ENCODE peak calls at places on chromosomes 4 and X, in six cellular contexts. O, T, C, Y, K and E are unnamed samples.

GRCh38 chrX:38982370-38982769 is 181.1 kb downstream of the MID1IP1 start:
- DNase-seq in O (no peak), T (no peak), C (no peak), Y (no peak), K (no peak), E (no peak)

GRCh38 chrX:68724531-68725020 is 77.1 kb downstream of the STARD8 start:
- DNase-seq in O (no peak), T (no peak), C (no peak), Y (no peak), K (no peak), E (no peak)

GRCh38 chr4:71862315-71862714 is 78.4 kb upstream of the GC start:
- DNase-seq in O (no peak), T (no peak), C (no peak), Y (no peak), K (no peak), E (no peak)

GRCh38 chr4:84928089-84928488 is 38.4 kb downstream of the WDFY3 start:
- DNase-seq in O (no peak), T (no peak), C (no peak), Y (no peak), K (no peak), E (no peak)

GRCh38 chrX:1248381-1249061 is 20.1 kb upstream of the CSF2RA start:
- DNase-seq in O (peak), T (no peak), C (no peak), Y (peak), K (no peak), E (no peak)

GRCh38 chr4:140993350-140993749 is 139.9 kb downstream of the RNF150 start:
- DNase-seq in O (no peak), T (no peak), C (no peak), Y (no peak), K (no peak), E (no peak)

GRCh38 chrX:139881130-139881529 is 51.7 kb downstream of the ATP11C start:
- DNase-seq in O (no peak), T (no peak), C (no peak), Y (no peak), K (no peak), E (no peak)

GRCh38 chrX:133813991-133814390 is 171.4 kb downstream of the GPC3 start:
- DNase-seq in O (no peak), T (no peak), C (no peak), Y (no peak), K (no peak), E (no peak)

GRCh38 chr4:189136462-189136861 is 804.2 kb upstream of the FRG1 start:
- DNase-seq in O (no peak), T (no peak), C (no peak), Y (no peak), K (no peak), E (no peak)

GRCh38 chr4:122665148-122665547 is 44.3 kb upstream of the IL21 start:
- DNase-seq in O (no peak), T (no peak), C (no peak), Y (no peak), K (peak), E (no peak)

GRCh38 chr4:164304861-164305260 is 449.1 kb upstream of the SMIM31 start:
- DNase-seq in O (no peak), T (no peak), C (no peak), Y (no peak), K (no peak), E (no peak)

GRCh38 chr4:107348188-107348872 is 312.2 kb upstream of the DKK2 start:
- DNase-seq in O (no peak), T (no peak), C (no peak), Y (no peak), K (no peak), E (no peak)

GRCh38 chrX:48493890-48494364 is 14.9 kb upstream of the PORCN start:
- DNase-seq in O (peak), T (no peak), C (no peak), Y (peak), K (no peak), E (no peak)

GRCh38 chrX:154012336-154012991 is 7.2 kb downstream of the IRAK1 start:
- DNase-seq in O (no peak), T (no peak), C (no peak), Y (no peak), K (no peak), E (no peak)

GRCh38 chr4:184802203-184803015 is 23.4 kb downstream of the ACSL1 start:
- DNase-seq in O (no peak), T (no peak), C (no peak), Y (no peak), K (no peak), E (no peak)

GRCh38 chr4:100762738-100763137 is 244.9 kb upstream of the EMCN start:
- DNase-seq in O (no peak), T (no peak), C (no peak), Y (no peak), K (no peak), E (no peak)

GRCh38 chrX:147917700-147918694 is 6.3 kb downstream of the FMR1 start:
- DNase-seq in O (no peak), T (no peak), C (no peak), Y (no peak), K (no peak), E (no peak)

GRCh38 chr4:92791876-92792490 is 488.2 kb downstream of the GRID2 start:
- DNase-seq in O (no peak), T (no peak), C (no peak), Y (no peak), K (no peak), E (no peak)

GRCh38 chr4:79576480-79576803 is 168.4 kb upstream of the GK2 start:
- DNase-seq in O (peak), T (no peak), C (no peak), Y (peak), K (no peak), E (no peak)
- TF ChIP-seq CTCF in O (peak), T (peak), C (no peak), Y (peak), K (peak), E (peak)

DNA sequence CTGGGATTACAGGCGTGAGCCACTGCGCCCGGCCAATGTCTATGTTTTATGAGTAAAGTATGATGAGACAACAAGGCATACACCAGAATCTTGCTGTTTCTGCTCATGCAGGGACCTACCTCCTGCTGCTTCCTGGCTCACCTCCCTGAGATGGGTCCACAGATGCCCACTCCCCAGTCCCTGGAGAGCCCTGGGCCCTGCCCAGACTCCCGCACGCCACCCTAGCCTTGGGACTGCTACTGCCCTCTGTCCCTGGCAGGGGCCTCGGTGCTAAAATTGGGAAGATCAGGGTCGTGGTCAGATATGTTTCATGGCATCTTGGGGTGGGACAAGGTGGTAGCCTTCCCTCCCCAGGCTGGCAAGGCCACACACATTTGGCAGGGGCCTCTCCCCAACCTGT is 84.3 kb upstream of the BCOR start:
- DNase-seq in O (no peak), T (no peak), C (no peak), Y (no peak), K (no peak), E (no peak)
- TF ChIP-seq CTCF in O (no peak), T (no peak), C (no peak), Y (no peak), K (no peak), E (no peak)

DNA sequence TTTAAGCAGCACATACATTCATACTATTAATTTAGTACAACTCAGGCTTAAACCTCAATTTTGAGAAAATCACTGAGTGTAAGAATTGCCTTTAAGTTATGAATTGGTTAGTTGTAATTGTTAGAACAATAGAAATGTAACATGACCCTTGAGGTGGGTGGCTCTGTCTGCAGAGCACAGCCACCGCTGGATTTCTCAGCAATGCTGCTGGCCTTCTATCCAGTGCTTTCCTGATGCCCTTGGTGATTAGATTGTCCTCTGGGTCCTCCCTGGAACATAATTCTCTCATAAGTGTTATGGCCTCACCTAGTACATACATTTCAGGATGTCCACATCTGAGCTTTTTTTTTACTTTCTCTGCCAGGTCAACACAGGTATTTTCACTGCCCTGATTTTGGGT is 213.2 kb downstream of the SLC7A11 start:
- DNase-seq in O (no peak), T (no peak), C (no peak), Y (no peak), K (no peak), E (no peak)
- TF ChIP-seq CTCF in O (no peak), T (no peak), C (no peak), Y (no peak), K (no peak), E (no peak)

GRCh38 chrX:124836786-124837185 is 482.9 kb upstream of the TEX13C start:
- DNase-seq in O (no peak), T (no peak), C (no peak), Y (no peak), K (no peak), E (no peak)
- TF ChIP-seq CTCF in O (no peak), T (no peak), C (no peak), Y (no peak), K (no peak), E (no peak)

DNA sequence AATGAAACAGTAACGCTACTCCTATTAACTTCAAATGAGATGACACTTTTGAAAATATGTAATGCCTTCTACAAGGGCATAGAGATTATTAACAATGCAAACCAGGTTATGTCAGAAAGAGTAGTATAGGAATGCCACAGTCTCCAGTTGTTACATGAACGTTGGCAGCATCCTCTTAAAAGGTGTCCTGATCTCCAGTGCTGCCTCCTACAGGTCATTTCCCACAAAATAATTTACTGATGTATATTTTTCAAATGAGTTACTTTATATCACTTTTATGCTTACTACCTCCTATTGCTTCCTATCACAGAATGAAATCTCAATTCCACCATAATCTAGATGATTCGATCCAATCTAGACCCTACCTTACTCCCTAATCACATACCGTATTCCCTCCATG is 195.2 kb upstream of the EPHA5 start:
- DNase-seq in O (no peak), T (no peak), C (no peak), Y (peak), K (no peak), E (no peak)
- TF ChIP-seq CTCF in O (peak), T (peak), C (no peak), Y (peak), K (no peak), E (peak)

GRCh38 chr4:180615746-180616145 is 1627.5 kb upstream of the TENM3 start:
- DNase-seq in O (no peak), T (no peak), C (no peak), Y (no peak), K (no peak), E (no peak)
- TF ChIP-seq CTCF in O (peak), T (no peak), C (no peak), Y (peak), K (no peak), E (no peak)

GRCh38 chr4:13601060-13601459 is 26.5 kb downstream of the BOD1L1 start:
- DNase-seq in O (no peak), T (no peak), C (no peak), Y (no peak), K (no peak), E (no peak)

GRCh38 chr4:13601848-13602247 is 25.7 kb downstream of the BOD1L1 start:
- DNase-seq in O (no peak), T (no peak), C (no peak), Y (no peak), K (no peak), E (no peak)

GRCh38 chr4:13597604-13598003 is 29.9 kb downstream of the BOD1L1 start:
- DNase-seq in O (no peak), T (no peak), C (no peak), Y (no peak), K (no peak), E (no peak)

GRCh38 chr4:13597141-13597540 is 30.4 kb downstream of the BOD1L1 start:
- DNase-seq in O (no peak), T (no peak), C (no peak), Y (no peak), K (no peak), E (no peak)

GRCh38 chr4:13599159-13599558 is 28.4 kb downstream of the BOD1L1 start:
- DNase-seq in O (peak), T (no peak), C (no peak), Y (no peak), K (no peak), E (no peak)
- TF ChIP-seq CTCF in O (peak), T (peak), C (no peak), Y (peak), K (no peak), E (peak)

GRCh38 chr4:89561051-89561450 is 253.5 kb upstream of the GPRIN3 start:
- DNase-seq in O (no peak), T (no peak), C (no peak), Y (no peak), K (no peak), E (no peak)

GRCh38 chr4:89562715-89563114 is 255.1 kb upstream of the GPRIN3 start:
- DNase-seq in O (no peak), T (no peak), C (no peak), Y (no peak), K (no peak), E (no peak)

GRCh38 chr4:89563431-89563830 is 255.8 kb upstream of the GPRIN3 start:
- DNase-seq in O (no peak), T (no peak), C (no peak), Y (no peak), K (no peak), E (no peak)

GRCh38 chr4:89556596-89557305 is 249.2 kb upstream of the GPRIN3 start:
- DNase-seq in O (no peak), T (no peak), C (no peak), Y (no peak), K (no peak), E (no peak)

DNA sequence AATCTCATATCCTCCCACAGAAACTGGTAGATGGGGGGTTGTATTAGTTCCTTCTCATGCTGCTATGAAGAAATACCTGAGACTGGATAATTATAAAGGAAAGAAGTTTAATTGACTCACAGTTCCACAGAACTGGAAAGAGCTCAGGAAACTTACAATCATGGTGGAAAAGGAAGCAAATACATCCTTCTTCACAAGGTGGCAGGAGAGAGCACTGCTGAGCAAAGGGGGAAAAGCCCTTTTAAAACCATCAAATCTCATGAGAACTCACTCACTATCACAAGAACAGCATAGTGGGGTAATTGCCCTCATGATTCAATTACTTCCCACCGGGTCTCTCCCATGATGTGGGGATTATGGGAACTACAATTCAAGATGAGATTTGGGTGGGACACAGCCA is 250.5 kb upstream of the GPRIN3 start:
- DNase-seq in O (no peak), T (no peak), C (no peak), Y (no peak), K (no peak), E (no peak)
- TF ChIP-seq CTCF in O (peak), T (peak), C (no peak), Y (peak), K (no peak), E (peak)

GRCh38 chrX:7828594-7828993 is 14.4 kb upstream of the VCX start:
- DNase-seq in O (no peak), T (no peak), C (no peak), Y (no peak), K (no peak), E (no peak)
- TF ChIP-seq CTCF in O (peak), T (peak), C (no peak), Y (peak), K (no peak), E (peak)